ENCODE peak calls at places on chromosomes 4 and X, in five cellular contexts. One of them, this sample, is unnamed.

GRCh38 chr4:1206299-1207156 is 34.1 kb upstream of the SPON2 start:
- DNase-seq in naive thymus-derived CD8-positive, alpha-beta T cell: no peak
- DNase-seq in T-helper 1 cell: no peak
- DNase-seq in pulmonary artery endothelial cell: no peak
- DNase-seq in stimulated activated CD4-positive, alpha-beta T cell treated with anti-CD3 and anti-CD28 coated beads, Interleukin-15, amount 100 ng/mL, for 1 hour: no peak
- DNase-seq in this sample: no peak

GRCh38 chr4:169640261-169640880 is 20.0 kb downstream of the CLCN3 start:
- DNase-seq in naive thymus-derived CD8-positive, alpha-beta T cell: no peak
- DNase-seq in T-helper 1 cell: no peak
- DNase-seq in pulmonary artery endothelial cell: no peak
- DNase-seq in stimulated activated CD4-positive, alpha-beta T cell treated with anti-CD3 and anti-CD28 coated beads, Interleukin-15, amount 100 ng/mL, for 1 hour: no peak
- DNase-seq in this sample: no peak

GRCh38 chr4:105352826-105353225 is 121.0 kb downstream of the PPA2 start:
- DNase-seq in naive thymus-derived CD8-positive, alpha-beta T cell: no peak
- DNase-seq in T-helper 1 cell: no peak
- DNase-seq in pulmonary artery endothelial cell: no peak
- DNase-seq in stimulated activated CD4-positive, alpha-beta T cell treated with anti-CD3 and anti-CD28 coated beads, Interleukin-15, amount 100 ng/mL, for 1 hour: no peak
- DNase-seq in this sample: peak; percentile 18

GRCh38 chr4:3483471-3483921 is 20.4 kb downstream of the DOK7 start:
- DNase-seq in naive thymus-derived CD8-positive, alpha-beta T cell: no peak
- DNase-seq in T-helper 1 cell: no peak
- DNase-seq in pulmonary artery endothelial cell: no peak
- DNase-seq in stimulated activated CD4-positive, alpha-beta T cell treated with anti-CD3 and anti-CD28 coated beads, Interleukin-15, amount 100 ng/mL, for 1 hour: no peak
- DNase-seq in this sample: no peak

GRCh38 chr4:89889289-89889688 is 5.4 kb upstream of the MMRN1 start:
- DNase-seq in naive thymus-derived CD8-positive, alpha-beta T cell: no peak
- DNase-seq in T-helper 1 cell: no peak
- DNase-seq in pulmonary artery endothelial cell: peak; percentile 92
- DNase-seq in stimulated activated CD4-positive, alpha-beta T cell treated with anti-CD3 and anti-CD28 coated beads, Interleukin-15, amount 100 ng/mL, for 1 hour: no peak
- DNase-seq in this sample: no peak

GRCh38 chr4:80362578-80363181 is 27.1 kb downstream of the CFAP299 start:
- DNase-seq in naive thymus-derived CD8-positive, alpha-beta T cell: peak; percentile 55
- DNase-seq in T-helper 1 cell: peak; percentile 17
- DNase-seq in pulmonary artery endothelial cell: no peak
- DNase-seq in stimulated activated CD4-positive, alpha-beta T cell treated with anti-CD3 and anti-CD28 coated beads, Interleukin-15, amount 100 ng/mL, for 1 hour: peak; percentile 8
- DNase-seq in this sample: peak; percentile 30

GRCh38 chr4:5955201-5955821 is 62.4 kb upstream of the CRMP1 start:
- DNase-seq in naive thymus-derived CD8-positive, alpha-beta T cell: no peak
- DNase-seq in T-helper 1 cell: no peak
- DNase-seq in pulmonary artery endothelial cell: peak; percentile 56
- DNase-seq in stimulated activated CD4-positive, alpha-beta T cell treated with anti-CD3 and anti-CD28 coated beads, Interleukin-15, amount 100 ng/mL, for 1 hour: no peak
- DNase-seq in this sample: no peak

GRCh38 chrX:34379891-34380290 is 247.8 kb upstream of the FAM47A start:
- DNase-seq in naive thymus-derived CD8-positive, alpha-beta T cell: no peak
- DNase-seq in T-helper 1 cell: no peak
- DNase-seq in pulmonary artery endothelial cell: no peak
- DNase-seq in stimulated activated CD4-positive, alpha-beta T cell treated with anti-CD3 and anti-CD28 coated beads, Interleukin-15, amount 100 ng/mL, for 1 hour: no peak
- DNase-seq in this sample: no peak

GRCh38 chrX:10972731-10973130 is 138.4 kb upstream of the HCCS start:
- DNase-seq in naive thymus-derived CD8-positive, alpha-beta T cell: no peak
- DNase-seq in T-helper 1 cell: no peak
- DNase-seq in pulmonary artery endothelial cell: no peak
- DNase-seq in stimulated activated CD4-positive, alpha-beta T cell treated with anti-CD3 and anti-CD28 coated beads, Interleukin-15, amount 100 ng/mL, for 1 hour: no peak
- DNase-seq in this sample: no peak

GRCh38 chr4:52107336-52107735 is 56.2 kb downstream of the SPATA18 start:
- DNase-seq in naive thymus-derived CD8-positive, alpha-beta T cell: no peak
- DNase-seq in T-helper 1 cell: no peak
- DNase-seq in pulmonary artery endothelial cell: no peak
- DNase-seq in stimulated activated CD4-positive, alpha-beta T cell treated with anti-CD3 and anti-CD28 coated beads, Interleukin-15, amount 100 ng/mL, for 1 hour: no peak
- DNase-seq in this sample: no peak

GRCh38 chrX:111244238-111244750 is 26.0 kb downstream of the CAPN6 start:
- DNase-seq in naive thymus-derived CD8-positive, alpha-beta T cell: peak; percentile 0
- DNase-seq in T-helper 1 cell: no peak
- DNase-seq in pulmonary artery endothelial cell: no peak
- DNase-seq in stimulated activated CD4-positive, alpha-beta T cell treated with anti-CD3 and anti-CD28 coated beads, Interleukin-15, amount 100 ng/mL, for 1 hour: no peak
- DNase-seq in this sample: peak; percentile 24

GRCh38 chrX:41605144-41605543 is 83.6 kb upstream of the GPR34 start:
- DNase-seq in naive thymus-derived CD8-positive, alpha-beta T cell: no peak
- DNase-seq in T-helper 1 cell: no peak
- DNase-seq in pulmonary artery endothelial cell: no peak
- DNase-seq in stimulated activated CD4-positive, alpha-beta T cell treated with anti-CD3 and anti-CD28 coated beads, Interleukin-15, amount 100 ng/mL, for 1 hour: no peak
- DNase-seq in this sample: no peak

GRCh38 chrX:21166302-21166982 is 207.8 kb upstream of the CNKSR2 start:
- DNase-seq in naive thymus-derived CD8-positive, alpha-beta T cell: no peak
- DNase-seq in T-helper 1 cell: no peak
- DNase-seq in pulmonary artery endothelial cell: no peak
- DNase-seq in stimulated activated CD4-positive, alpha-beta T cell treated with anti-CD3 and anti-CD28 coated beads, Interleukin-15, amount 100 ng/mL, for 1 hour: no peak
- DNase-seq in this sample: no peak